ENCODE peak calls at places on chromosomes 11 and 22, in seven cellular contexts. X is mesendoderm, O is neuronal stem cell, P is H9, Y is IMR-90, N is H1, T is trophoblast cell. A is an unnamed sample.
A peak's percentile ranks its signal among the peaks of the same experiment; 100 is the strongest.

GRCh38 chr11:33530824-33531223 is 169.8 kb downstream of the C11orf91 start:
- DNase-seq in N (no peak), X (no peak), Y (peak; percentile 79), O (no peak), T (no peak), P (no peak), A (peak; percentile 30)

GRCh38 chr11:110077866-110078325 is 15.3 kb upstream of the ZC3H12C start:
- DNase-seq in N (no peak), T (peak; percentile 15), P (no peak), X (peak; percentile 28), Y (peak; percentile 78), O (no peak), A (peak; percentile 82)

GRCh38 chr11:76700177-76701100 is 29.9 kb upstream of the LRRC32 start:
- DNase-seq in N (no peak), T (peak; percentile 81), Y (peak; percentile 97), O (no peak), X (no peak), P (no peak), A (peak; percentile 94)

GRCh38 chr22:28183078-28183870 is 264.2 kb upstream of the PITPNB start:
- DNase-seq in O (no peak), T (no peak), P (no peak), Y (no peak), N (no peak), X (no peak), A (no peak)

GRCh38 chr11:128451651-128452470 is 135.5 kb downstream of the ETS1 start:
- DNase-seq in Y (peak; percentile 57), O (no peak), T (no peak), X (no peak), P (peak; percentile 37), N (no peak), A (no peak)

GRCh38 chr22:36493690-36494110 is 12.3 kb upstream of the TXN2 start:
- DNase-seq in T (peak; percentile 31), N (no peak), Y (no peak), P (no peak), O (no peak), X (no peak), A (no peak)

GRCh38 chr22:19632671-19633148 is 81.6 kb upstream of the SEPTIN5 start:
- DNase-seq in T (peak; percentile 16), Y (no peak), X (peak; percentile 26), N (no peak), P (peak; percentile 31), O (no peak), A (no peak)

GRCh38 chr11:91231226-91231625 is 993.4 kb upstream of the FAT3 start:
- DNase-seq in T (peak; percentile 37), Y (no peak), O (no peak), N (no peak), P (no peak), X (no peak), A (no peak)

DNA sequence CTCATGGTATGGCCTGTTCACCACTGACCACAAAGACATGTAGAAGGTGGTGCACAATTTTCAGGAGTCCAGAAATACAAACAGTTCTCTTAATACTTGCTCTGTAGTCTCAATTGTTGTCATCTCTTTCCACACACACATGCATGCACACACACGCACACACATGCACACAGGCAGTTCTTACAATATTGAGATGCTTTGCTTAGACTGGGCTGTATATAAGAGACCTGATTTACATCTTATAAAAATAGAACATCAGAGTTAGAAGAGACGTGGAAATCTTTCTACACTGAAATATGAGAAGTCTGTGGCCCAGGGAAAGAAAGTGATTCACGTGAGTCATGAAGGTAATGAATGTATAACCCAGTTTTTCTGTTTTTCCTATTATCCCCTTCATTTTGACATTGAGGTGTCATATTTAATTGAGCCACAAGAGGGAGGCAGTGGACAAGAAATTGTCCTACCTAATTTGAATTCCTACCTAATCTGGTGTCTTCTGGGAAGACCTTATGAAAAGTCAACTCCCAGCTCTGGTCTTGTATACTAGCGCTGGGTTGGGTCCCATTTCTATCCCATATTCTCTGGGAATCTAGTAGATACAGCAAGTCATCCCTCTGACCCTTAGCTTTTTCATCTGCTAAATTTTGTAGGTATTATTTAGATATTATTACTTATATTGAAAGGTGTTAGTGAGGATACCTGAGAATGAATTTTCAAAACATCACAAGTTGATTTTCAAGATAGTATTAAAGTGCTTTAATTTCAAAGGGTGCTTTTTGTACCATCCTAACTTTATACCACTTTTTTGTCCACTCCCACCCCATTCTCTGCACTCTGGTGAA is 14.9 kb upstream of the MS4A4A start:
- DNase-seq in T (peak; percentile 84), Y (peak; percentile 7), X (peak; percentile 62), P (no peak), O (peak; percentile 54), N (no peak), A (peak; percentile 50)
- H3K18ac ChIP-seq in T (no peak overlapping the region), Y (no peak overlapping the region), X (no peak overlapping the region), P (no peak overlapping the region), O (no peak overlapping the region), N (no peak overlapping the region), A (no peak overlapping the region)

GRCh38 chr22:38203855-38204497 is 2.2 kb downstream of the MAFF start:
- DNase-seq in N (no peak), Y (peak; percentile 83), T (peak; percentile 30), O (no peak), P (no peak), X (no peak), A (peak; percentile 76)
- H3K18ac ChIP-seq in N (no peak overlapping the region), Y (no peak overlapping the region), T (no peak overlapping the region), O (peak overlapping the region; percentile 41), P (no peak overlapping the region), X (no peak overlapping the region), A (no peak overlapping the region)

DNA sequence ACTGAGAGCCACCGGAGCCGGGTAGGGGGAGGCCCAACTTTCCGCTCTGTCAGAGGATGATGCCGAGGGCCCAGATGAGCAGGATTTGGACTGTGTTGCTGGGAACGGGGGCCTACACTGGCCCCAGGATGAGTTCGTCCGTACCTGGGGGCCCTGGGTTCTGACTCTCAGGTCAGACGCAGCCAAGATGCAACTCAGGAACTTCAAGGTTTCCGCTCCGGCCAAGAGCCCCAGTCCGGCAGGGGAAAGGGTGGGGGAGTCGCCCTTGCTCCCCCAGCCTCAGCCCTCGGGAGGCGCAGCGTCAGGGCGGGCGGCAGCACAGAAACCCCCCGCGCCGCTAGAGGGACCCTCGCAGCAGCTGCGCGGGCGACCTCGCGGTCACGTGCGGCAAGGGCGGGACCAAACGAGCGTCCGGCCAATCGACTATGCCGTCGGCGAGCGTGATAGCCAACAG is 241 bp upstream of the ARL2 start:
- DNase-seq in P (peak; percentile 95), O (peak; percentile 93), X (peak; percentile 96), N (peak; percentile 78), T (peak; percentile 86), Y (peak; percentile 87), A (peak; percentile 93)
- H3K18ac ChIP-seq in P (peak overlapping the region; percentile 90), O (peak overlapping the region; percentile 98), X (peak overlapping the region; percentile 94), N (peak overlapping the region; percentile 89), T (peak overlapping the region; percentile 99), Y (peak overlapping the region; percentile 46), A (peak overlapping the region; percentile 94)

GRCh38 chr22:47089796-47090460 is 327.5 kb downstream of the TBC1D22A start:
- DNase-seq in O (no peak), Y (no peak), X (no peak), N (no peak), P (no peak), T (no peak), A (no peak)
- H3K18ac ChIP-seq in O (peak overlapping the region; percentile 24), Y (no peak overlapping the region), X (no peak overlapping the region), N (no peak overlapping the region), P (no peak overlapping the region), T (no peak overlapping the region), A (no peak overlapping the region)

DNA sequence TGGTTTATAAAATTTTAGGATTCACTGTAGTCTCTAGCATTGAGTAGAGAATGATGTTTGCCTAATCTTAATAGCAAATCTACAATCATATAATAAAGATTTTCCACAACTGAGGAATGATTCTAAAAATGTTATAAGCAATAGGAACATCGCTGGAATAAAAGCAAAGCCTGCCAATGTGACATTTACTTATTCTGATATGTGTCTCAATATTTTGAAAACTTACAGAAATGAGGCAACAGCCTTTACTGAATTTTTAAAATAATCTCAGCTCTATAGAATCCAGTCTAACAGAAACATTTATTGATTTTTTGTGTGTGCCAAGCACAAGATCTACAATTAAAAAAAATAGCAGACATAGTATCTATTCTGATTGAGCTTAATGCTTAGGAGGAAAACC is 303.7 kb upstream of the CCDC179 start:
- DNase-seq in Y (no peak), O (no peak), X (no peak), T (no peak), N (no peak), P (no peak), A (no peak)
- H3K18ac ChIP-seq in Y (no peak overlapping the region), O (no peak overlapping the region), X (no peak overlapping the region), T (no peak overlapping the region), N (no peak overlapping the region), P (no peak overlapping the region), A (no peak overlapping the region)

GRCh38 chr11:1487851-1488574 is 1.4 kb upstream of the MOB2 start:
- DNase-seq in Y (no peak), T (no peak), N (no peak), O (no peak), X (no peak), P (no peak), A (no peak)
- H3K18ac ChIP-seq in Y (no peak overlapping the region), T (no peak overlapping the region), N (no peak overlapping the region), O (peak overlapping the region; percentile 81), X (no peak overlapping the region), P (no peak overlapping the region), A (no peak overlapping the region)

DNA sequence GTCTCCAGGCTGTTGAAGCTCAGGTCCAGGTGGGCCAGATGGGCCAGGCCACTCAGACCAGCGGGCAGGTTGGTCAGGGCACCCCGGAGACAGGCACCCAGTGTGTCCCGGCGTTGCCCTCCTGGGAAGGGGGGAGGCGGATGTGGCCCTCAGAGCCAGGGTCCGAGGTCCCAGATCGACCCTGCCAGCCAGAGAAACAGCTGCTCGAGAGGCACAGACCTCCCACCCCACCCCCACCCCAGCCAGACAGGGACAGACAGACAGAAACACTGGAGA is 1.6 kb downstream of the PIDD1 start:
- DNase-seq in N (no peak), Y (no peak), T (no peak), X (no peak), P (no peak), O (no peak), A (no peak)
- H3K18ac ChIP-seq in N (no peak overlapping the region), Y (no peak overlapping the region), T (no peak overlapping the region), X (no peak overlapping the region), P (no peak overlapping the region), O (peak overlapping the region; percentile 57), A (no peak overlapping the region)

DNA sequence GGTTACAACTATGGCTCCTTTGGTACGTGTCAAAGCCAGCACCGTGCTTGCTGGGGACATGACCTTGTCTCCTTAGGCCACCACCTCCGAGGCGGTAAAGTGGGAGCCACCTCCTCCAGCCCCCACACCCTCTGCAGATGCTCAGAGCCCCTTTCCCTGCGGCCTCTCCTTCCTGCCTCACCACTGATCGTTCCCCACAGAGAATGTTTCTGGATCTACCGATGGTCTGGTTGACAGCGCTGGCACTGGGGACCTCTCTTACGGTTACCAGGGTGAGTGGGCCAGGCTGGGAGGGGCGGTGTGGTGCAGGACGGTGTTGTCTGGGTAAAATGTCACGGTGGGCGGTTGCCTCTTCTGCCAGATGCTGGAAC is 8.9 kb downstream of the SIDT2 start:
- DNase-seq in N (no peak), T (no peak), O (no peak), Y (no peak), X (no peak), P (no peak), A (no peak)
- H3K18ac ChIP-seq in N (no peak overlapping the region), T (no peak overlapping the region), O (no peak overlapping the region), Y (no peak overlapping the region), X (no peak overlapping the region), P (no peak overlapping the region), A (no peak overlapping the region)

GRCh38 chr11:130499828-130500227 is 51.4 kb downstream of the ADAMTS15 start:
- DNase-seq in T (no peak), P (no peak), Y (peak; percentile 56), N (no peak), O (no peak), X (no peak), A (no peak)
- H3K18ac ChIP-seq in T (no peak overlapping the region), P (no peak overlapping the region), Y (peak overlapping the region; percentile 87), N (no peak overlapping the region), O (no peak overlapping the region), X (no peak overlapping the region), A (no peak overlapping the region)

GRCh38 chr11:5488385-5488784 is at the start of gene OR52D1:
- DNase-seq in P (no peak), T (no peak), Y (no peak), N (no peak), O (no peak), X (no peak), A (no peak)
- H3K18ac ChIP-seq in P (no peak within 1 kb of the TSS), T (no peak within 1 kb of the TSS), Y (no peak within 1 kb of the TSS), N (no peak within 1 kb of the TSS), O (no peak within 1 kb of the TSS), X (no peak within 1 kb of the TSS), A (no peak within 1 kb of the TSS)